ENCODE peak calls at places on chromosome 7, in ten cellular contexts. K, Q, N, T, C, S, Z, P, A and Y are unnamed samples.

GRCh38 chr7:102463841-102464576 is 654 bp downstream of the ALKBH4 start:
- DNase-seq in S (peak), N (no peak), Z (no peak), K (no peak), Q (no peak), A (no peak), P (no peak), C (no peak), T (no peak), Y (no peak)

GRCh38 chr7:123936388-123936787 is 11.3 kb downstream of the SPAM1 start:
- DNase-seq in S (no peak), N (no peak), T (no peak), A (no peak), Z (no peak), C (no peak), Q (no peak), P (no peak), K (no peak), Y (no peak)

GRCh38 chr7:26954929-26955328 is 90.5 kb upstream of the SKAP2 start:
- DNase-seq in C (no peak), Q (no peak), Z (no peak), N (no peak), P (no peak), K (no peak), T (no peak), S (no peak), A (no peak), Y (no peak)

GRCh38 chr7:85890244-85890811 is 703.5 kb upstream of the SEMA3D start:
- DNase-seq in T (no peak), A (no peak), C (peak), S (peak), P (no peak), Z (peak), Q (peak), N (no peak), K (no peak), Y (no peak)

GRCh38 chr7:154167807-154168206 is 115.6 kb downstream of the DPP6 start:
- DNase-seq in Z (no peak), A (no peak), K (peak), T (no peak), P (no peak), Q (no peak), S (no peak), C (no peak), N (no peak), Y (no peak)

GRCh38 chr7:101936612-101937231 is 119.3 kb downstream of the CUX1 start:
- DNase-seq in T (no peak), Z (no peak), Q (no peak), P (no peak), N (no peak), C (no peak), A (no peak), S (peak), K (no peak), Y (no peak)

GRCh38 chr7:114369294-114369693 is 45.3 kb upstream of the FOXP2 start:
- DNase-seq in K (no peak), Z (no peak), T (no peak), S (no peak), P (no peak), N (no peak), Q (no peak), A (no peak), C (no peak), Y (no peak)

GRCh38 chr7:131255242-131255641 is 72.4 kb upstream of the MKLN1 start:
- DNase-seq in Z (no peak), P (no peak), N (no peak), Q (peak), K (no peak), C (no peak), T (no peak), A (no peak), S (no peak), Y (no peak)

GRCh38 chr7:124074007-124074406 is 41.1 kb upstream of the TMEM229A start:
- DNase-seq in C (no peak), P (no peak), Q (no peak), A (no peak), T (no peak), S (no peak), K (no peak), Z (no peak), N (no peak), Y (no peak)

GRCh38 chr7:107972986-107973385 is 30.0 kb downstream of the LAMB1 start:
- DNase-seq in N (no peak), K (no peak), P (no peak), S (no peak), A (no peak), C (no peak), T (no peak), Z (no peak), Q (peak), Y (no peak)

GRCh38 chr7:23469150-23469960 is 936 bp downstream of the IGF2BP3 start:
- DNase-seq in T (no peak), A (peak), S (no peak), N (peak), Z (no peak), Q (no peak), P (no peak), C (peak), K (no peak), Y (peak)